ENCODE peak calls at places on chromosome 17, in seven cellular contexts. J is kidney epithelial cell, D is cardiac muscle cell, B is PC-3, Z is lower lobe of right lung, Y is foreskin fibroblast, S is PC-9. H is an unnamed sample.

GRCh38 chr17:34720760-34721159 is 141.4 kb downstream of the TMEM132E start:
- DNase-seq in S (peak), Y (no peak), B (peak), J (peak), D (no peak), Z (no peak), H (no peak)

GRCh38 chr17:68455756-68456528 is 1.4 kb downstream of the WIPI1 start:
- DNase-seq in S (peak), D (peak), Z (no peak), B (peak), J (no peak), Y (peak), H (peak)

GRCh38 chr17:42050360-42051012 is at the start of gene C17orf113:
- DNase-seq in J (no peak), S (peak), Y (peak), Z (peak), B (peak), D (peak), H (peak)

GRCh38 chr17:74961657-74962360 is 10.8 kb downstream of the HID1 start:
- DNase-seq in B (peak), S (peak), J (peak), D (peak), Z (peak), Y (peak), H (peak)

GRCh38 chr17:31296156-31296555 is 883 bp downstream of the OMG start:
- DNase-seq in D (no peak), J (no peak), S (no peak), Z (no peak), B (no peak), Y (no peak), H (no peak)

GRCh38 chr17:21284319-21285163 is at the start of gene MAP2K3:
- DNase-seq in J (peak), Y (peak), Z (peak), B (peak), S (peak), D (peak), H (peak)

GRCh38 chr17:57355090-57355859 is 99.0 kb downstream of the MSI2 start:
- DNase-seq in B (no peak), J (no peak), D (no peak), S (no peak), Y (no peak), Z (no peak), H (no peak)

GRCh38 chr17:17440938-17441730 is 35.7 kb upstream of the MED9 start:
- DNase-seq in D (no peak), B (no peak), Y (no peak), S (no peak), Z (no peak), J (no peak), H (no peak)

GRCh38 chr17:16936536-16937310 is 35.2 kb downstream of the TNFRSF13B start:
- DNase-seq in Z (no peak), Y (no peak), S (no peak), J (no peak), D (no peak), B (no peak), H (no peak)

GRCh38 chr17:50681260-50682200 is 26.2 kb downstream of the ANKRD40 start:
- DNase-seq in D (peak), S (peak), Y (peak), Z (no peak), B (peak), J (no peak), H (peak)

GRCh38 chr17:55843785-55844184 is 92.9 kb downstream of the PCTP start:
- DNase-seq in J (no peak), Y (no peak), Z (no peak), B (no peak), S (no peak), D (no peak), H (no peak)

GRCh38 chr17:81189016-81189415 is 23.0 kb upstream of the AATK start:
- DNase-seq in D (no peak), Y (no peak), S (no peak), Z (no peak), J (no peak), B (no peak), H (no peak)

GRCh38 chr17:82240506-82241182 is 11.8 kb downstream of the SLC16A3 start:
- DNase-seq in S (no peak), Y (no peak), Z (peak), B (no peak), D (no peak), J (no peak), H (no peak)

GRCh38 chr17:81517009-81517338 is 4.4 kb upstream of the ACTG1 start:
- DNase-seq in S (no peak), J (no peak), Y (no peak), D (no peak), B (no peak), Z (peak), H (no peak)

GRCh38 chr17:18267366-18267765 is 6.9 kb downstream of the MIEF2 start:
- DNase-seq in S (no peak), Z (no peak), Y (no peak), J (no peak), B (no peak), D (no peak), H (no peak)

GRCh38 chr17:55549140-55549539 is 37.9 kb upstream of the SMIM36 start:
- DNase-seq in Z (no peak), J (no peak), Y (peak), D (peak), B (peak), S (no peak), H (peak)

GRCh38 chr17:64773836-64774761 is 112.0 kb upstream of the SMURF2 start:
- DNase-seq in B (peak), Y (peak), J (no peak), D (peak), Z (peak), S (peak), H (peak)

GRCh38 chr17:81342062-81342699 is 47.1 kb upstream of the SLC38A10 start:
- DNase-seq in Z (no peak), J (no peak), S (no peak), B (peak), Y (no peak), D (peak), H (no peak)

GRCh38 chr17:38921756-38922411 is 3.5 kb upstream of the LASP1NB start:
- DNase-seq in Z (no peak), S (no peak), J (no peak), D (no peak), Y (no peak), B (no peak), H (no peak)

GRCh38 chr17:17739388-17740066 is 58.3 kb downstream of the RAI1 start:
- DNase-seq in J (no peak), Z (no peak), Y (peak), B (peak), S (peak), D (peak), H (no peak)

GRCh38 chr17:1467898-1468492 is 12.0 kb upstream of the CRK start:
- DNase-seq in Y (no peak), B (no peak), Z (peak), D (peak), J (no peak), S (no peak), H (no peak)

GRCh38 chr17:7252176-7253043 is at the start of gene ELP5:
- DNase-seq in Y (peak), Z (peak), J (peak), D (peak), S (peak), B (peak), H (peak)

GRCh38 chr17:9647014-9647413 is 1.7 kb downstream of the USP43 start:
- DNase-seq in D (no peak), Y (no peak), B (peak), J (no peak), Z (no peak), S (peak), H (no peak)
- H3K4me3 ChIP-seq in D (no peak), Y (no peak), B (peak), J (peak), Z (peak), S (peak), H (no peak)

DNA sequence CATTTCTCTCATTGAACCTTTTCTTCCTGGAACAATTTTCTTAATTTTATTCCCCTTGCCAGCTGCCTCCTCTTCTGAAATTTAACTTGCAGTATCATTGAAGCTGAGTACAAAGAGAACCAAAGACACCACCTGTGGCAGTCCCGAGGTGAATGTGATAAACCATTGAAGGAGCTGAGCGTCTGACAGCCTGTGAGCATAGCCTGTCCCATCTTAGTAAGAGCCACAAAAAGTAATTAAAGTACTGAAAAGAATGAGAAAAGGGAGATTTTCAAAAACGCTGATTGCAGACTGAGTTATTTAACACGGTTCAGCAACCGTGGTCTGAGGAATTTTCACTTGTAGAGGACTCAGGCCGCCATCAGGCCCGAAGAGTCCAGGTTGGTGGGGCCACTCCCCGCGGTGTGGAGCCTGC is 27.2 kb upstream of the ST6GALNAC1 start:
- DNase-seq in J (no peak), B (no peak), D (no peak), S (no peak), Z (no peak), Y (no peak), H (no peak)
- H3K4me3 ChIP-seq in J (no peak), B (no peak), D (no peak), S (peak), Z (no peak), Y (no peak), H (no peak)

GRCh38 chr17:29253037-29253436 is 6.4 kb downstream of the CRYBA1 start:
- DNase-seq in Z (no peak), J (no peak), Y (no peak), D (no peak), B (no peak), S (no peak), H (no peak)

GRCh38 chr17:29257756-29258155 is 11.1 kb downstream of the CRYBA1 start:
- DNase-seq in D (peak), Y (no peak), S (no peak), J (no peak), Z (no peak), B (no peak), H (no peak)

GRCh38 chr17:29251969-29252866 is 5.6 kb downstream of the CRYBA1 start:
- DNase-seq in S (no peak), B (peak), Z (no peak), J (no peak), Y (peak), D (peak), H (no peak)

GRCh38 chr17:29256116-29256515 is 9.5 kb downstream of the CRYBA1 start:
- DNase-seq in B (no peak), J (no peak), D (no peak), Y (no peak), Z (no peak), S (no peak), H (no peak)

DNA sequence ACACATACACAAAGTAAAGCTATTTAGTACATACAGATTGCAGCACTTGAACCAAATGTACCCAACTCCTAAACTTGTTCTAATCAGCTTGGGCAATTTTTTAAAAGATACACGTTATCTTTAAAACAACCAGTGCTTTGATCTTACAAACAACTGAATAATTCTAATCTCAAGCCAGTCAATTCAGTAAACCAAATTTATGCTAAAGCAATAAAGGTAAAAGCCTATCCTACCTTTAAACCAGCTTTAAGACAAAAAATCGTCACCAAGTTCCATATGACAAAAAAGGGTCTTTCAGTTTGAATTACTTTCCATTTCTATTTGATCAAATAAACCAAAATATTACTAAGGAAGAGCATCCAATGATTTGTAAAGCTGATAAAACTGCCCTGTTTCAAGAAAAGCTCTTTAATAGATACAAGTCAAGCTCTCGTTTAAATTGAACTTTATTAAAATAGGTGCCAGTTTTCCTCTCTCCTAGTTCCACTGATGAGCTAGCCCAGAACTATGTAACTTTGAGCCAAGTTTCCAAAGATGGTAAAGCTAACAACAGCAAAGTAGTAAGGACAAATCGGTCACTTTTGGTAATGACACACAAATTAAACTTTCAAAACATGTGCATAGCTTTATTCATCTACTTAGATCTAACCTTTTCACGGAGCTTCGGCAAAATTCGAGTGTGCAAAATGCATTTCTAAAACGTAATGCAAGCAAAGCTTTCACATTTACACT is 10.2 kb downstream of the CRYBA1 start:
- DNase-seq in Y (no peak), J (no peak), D (peak), B (no peak), S (no peak), Z (no peak), H (no peak)
- H3K4me3 ChIP-seq in Y (no peak), J (no peak), D (no peak), B (no peak), S (no peak), Z (no peak), H (no peak)

GRCh38 chr17:27797390-27798091 is 2.8 kb downstream of the NOS2 start:
- DNase-seq in Z (peak), B (no peak), J (no peak), S (no peak), Y (no peak), D (no peak), H (no peak)

GRCh38 chr17:27788919-27789318 is 11.4 kb downstream of the NOS2 start:
- DNase-seq in J (no peak), S (no peak), B (no peak), Y (no peak), Z (peak), D (no peak), H (no peak)

GRCh38 chr17:27793906-27794380 is 6.4 kb downstream of the NOS2 start:
- DNase-seq in S (no peak), D (no peak), B (no peak), J (no peak), Y (no peak), Z (no peak), H (no peak)

GRCh38 chr17:27793168-27793905 is 7.0 kb downstream of the NOS2 start:
- DNase-seq in Z (peak), B (no peak), J (no peak), Y (peak), S (no peak), D (peak), H (no peak)

GRCh38 chr17:27792095-27792494 is 8.2 kb downstream of the NOS2 start:
- DNase-seq in D (no peak), J (no peak), Z (no peak), B (no peak), S (no peak), Y (no peak), H (no peak)
- H3K4me3 ChIP-seq in D (no peak), J (no peak), Z (no peak), B (no peak), S (no peak), Y (no peak), H (no peak)

GRCh38 chr17:15307686-15308085 is 33.7 kb downstream of the TEKT3 start:
- DNase-seq in Y (peak), D (peak), B (no peak), Z (no peak), S (no peak), J (no peak), H (no peak)
- H3K4me3 ChIP-seq in Y (no peak), D (no peak), B (no peak), Z (no peak), S (no peak), J (no peak), H (no peak)

DNA sequence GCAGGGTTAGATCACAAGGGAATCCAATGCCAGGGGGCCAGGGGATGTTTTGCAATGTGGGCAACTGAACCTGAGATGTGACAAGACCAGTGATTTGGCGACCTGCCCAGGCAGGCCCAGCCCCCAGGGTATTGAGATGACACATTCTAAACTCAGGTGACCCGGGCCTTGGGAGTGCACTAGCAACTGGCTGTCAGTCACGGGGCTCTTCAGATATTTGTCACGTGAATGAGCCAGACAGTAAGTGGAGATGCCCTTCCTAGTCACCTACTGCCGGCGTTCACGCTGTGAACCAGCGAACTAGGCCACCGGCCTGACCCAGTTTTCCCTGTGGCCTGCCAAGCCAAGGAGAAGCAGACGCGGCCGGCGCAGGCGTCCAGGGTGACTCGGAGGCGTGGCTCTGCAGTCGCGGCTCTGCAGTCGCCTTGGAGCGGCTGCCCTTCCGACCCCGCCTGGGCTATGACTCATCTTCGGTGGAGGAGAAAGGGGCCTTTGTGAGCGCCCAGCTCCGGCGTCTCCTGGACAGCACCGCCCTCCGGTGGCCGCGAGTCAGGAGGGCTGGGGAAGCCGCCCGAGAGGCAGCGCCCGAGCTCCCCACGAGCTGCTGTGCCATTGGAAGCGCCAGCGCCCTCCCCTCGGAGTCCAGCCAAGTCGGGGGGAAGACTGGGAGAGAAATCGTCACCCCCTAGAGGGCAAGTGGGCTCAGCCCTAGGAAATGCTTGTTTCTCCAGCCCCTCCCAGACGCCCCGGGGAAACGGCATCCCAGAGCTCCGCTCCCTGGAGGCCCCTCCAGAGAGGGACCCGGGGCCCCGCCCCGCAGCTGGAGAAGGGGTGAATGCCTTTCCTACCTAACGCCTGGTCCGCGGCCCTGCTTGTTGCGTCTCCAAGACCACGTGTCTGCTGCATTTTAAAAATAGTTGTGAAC is 38.8 kb downstream of the WSB1 start:
- DNase-seq in Z (peak), Y (peak), D (peak), B (peak), J (peak), S (peak), H (peak)
- H3K4me3 ChIP-seq in Z (peak), Y (peak), D (peak), B (peak), J (peak), S (peak), H (peak)

DNA sequence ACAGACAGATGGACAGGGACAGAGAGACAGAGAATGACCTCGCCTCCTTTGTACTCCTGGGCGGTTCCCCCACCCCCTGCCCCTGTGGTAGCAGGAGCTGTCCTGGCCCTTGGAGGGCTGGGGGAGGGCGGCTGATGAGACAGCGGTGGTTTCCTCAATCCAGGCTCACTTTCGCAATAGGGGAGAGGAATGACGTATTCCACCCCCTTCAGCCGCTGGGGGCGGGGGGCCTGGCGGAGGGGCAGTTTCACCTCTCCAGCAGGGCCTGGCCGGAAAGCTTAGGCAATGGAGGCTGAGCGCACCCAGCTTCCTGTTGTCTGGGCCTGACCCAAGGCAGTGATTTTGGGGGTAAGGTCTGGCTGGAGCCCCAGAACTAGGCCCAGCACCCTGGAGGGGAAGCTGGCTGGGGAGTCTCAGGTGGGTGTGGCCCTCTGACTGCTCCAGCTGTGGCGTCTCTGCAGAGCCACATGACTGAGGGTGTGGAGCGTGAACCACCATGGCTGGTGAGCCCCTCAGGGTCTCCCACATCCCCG is 7.4 kb downstream of the FMNL1 start:
- DNase-seq in J (no peak), B (peak), D (peak), S (peak), Y (peak), Z (peak), H (peak)
- H3K4me3 ChIP-seq in J (no peak), B (no peak), D (no peak), S (peak), Y (no peak), Z (peak), H (no peak)

GRCh38 chr17:12977008-12977751 is 40.6 kb downstream of the ELAC2 start:
- DNase-seq in Y (no peak), D (peak), J (no peak), S (no peak), Z (no peak), B (no peak), H (no peak)

GRCh38 chr17:12979826-12980500 is 37.9 kb downstream of the ELAC2 start:
- DNase-seq in D (peak), Y (no peak), Z (no peak), S (no peak), J (no peak), B (no peak), H (no peak)

GRCh38 chr17:12979255-12979654 is 38.6 kb downstream of the ELAC2 start:
- DNase-seq in B (no peak), D (no peak), Z (no peak), J (no peak), Y (no peak), S (no peak), H (no peak)

GRCh38 chr17:12973496-12974318 is 44.1 kb downstream of the ELAC2 start:
- DNase-seq in Y (no peak), B (no peak), S (no peak), Z (no peak), D (peak), J (no peak), H (no peak)

GRCh38 chr17:12974319-12974661 is 43.5 kb downstream of the ELAC2 start:
- DNase-seq in S (no peak), J (no peak), Y (no peak), D (peak), B (no peak), Z (no peak), H (no peak)
- H3K4me3 ChIP-seq in S (no peak), J (peak), Y (peak), D (no peak), B (no peak), Z (peak), H (peak)

H was measured in brain microvascular endothelial cell.